ENCODE peak calls at places on chromosomes 11 and 22, in four cellular contexts. K is ACHN, I is mucosa of gallbladder, R is GM12865. L is an unnamed sample.

GRCh38 chr11:6812391-6813005 is 13.0 kb upstream of the OR6A2 start:
- DNase-seq in I (no peak), R (peak; percentile 68), K (peak; percentile 43), L (peak; percentile 49)

GRCh38 chr11:79249341-79249993 is 191.4 kb downstream of the TENM4 start:
- DNase-seq in I (no peak), R (no peak), K (no peak), L (no peak)

GRCh38 chr11:106288057-106288456 is 210.6 kb downstream of the AASDHPPT start:
- DNase-seq in R (no peak), I (no peak), K (no peak), L (no peak)

GRCh38 chr11:74380746-74381439 is 17.3 kb downstream of the PGM2L1 start:
- DNase-seq in I (peak; percentile 62), R (no peak), K (peak; percentile 3), L (peak; percentile 23)

GRCh38 chr11:1531961-1532586 is 40.0 kb downstream of the DUSP8 start:
- DNase-seq in K (no peak), I (peak; percentile 44), R (no peak), L (no peak)

GRCh38 chr11:67376873-67377808 is 3.7 kb upstream of the CLCF1 start:
- DNase-seq in I (no peak), K (no peak), R (no peak), L (no peak)

GRCh38 chr22:20803696-20804324 is 29.9 kb downstream of the SERPIND1 start:
- DNase-seq in R (peak; percentile 30), I (peak; percentile 24), K (peak; percentile 44), L (peak; percentile 53)

GRCh38 chr22:23457586-23457985 is 122.5 kb downstream of the IGLL1 start:
- DNase-seq in K (no peak), R (no peak), I (no peak), L (no peak)

GRCh38 chr11:65615950-65616574 is 486 bp downstream of the PCNX3 start:
- DNase-seq in R (peak; percentile 66), K (peak; percentile 44), I (no peak), L (peak; percentile 52)

GRCh38 chr22:21000987-21001600 is 824 bp downstream of the THAP7 start:
- DNase-seq in R (no peak), K (no peak), I (no peak), L (no peak)

GRCh38 chr11:35879361-35879760 is 64.5 kb upstream of the LDLRAD3 start:
- DNase-seq in R (no peak), I (no peak), K (no peak), L (no peak)

GRCh38 chr22:27504360-27504759 is 297.2 kb downstream of the MN1 start:
- DNase-seq in K (no peak), I (no peak), R (no peak), L (no peak)

GRCh38 chr11:75184757-75185156 is 33.9 kb downstream of the SLCO2B1 start:
- DNase-seq in K (no peak), R (no peak), I (no peak), L (no peak)

GRCh38 chr11:101582242-101583052 is 1.4 kb downstream of the TRPC6 start:
- DNase-seq in K (no peak), I (no peak), R (no peak), L (no peak)

GRCh38 chr22:38449776-38450175 is 5.2 kb downstream of the KCNJ4 start:
- DNase-seq in I (no peak), R (no peak), K (no peak), L (no peak)

GRCh38 chr22:46737105-46737975 is 712 bp downstream of the CERK start:
- DNase-seq in K (peak; percentile 17), I (no peak), R (peak; percentile 78), L (peak; percentile 54)

GRCh38 chr11:113401718-113402117 is 14.1 kb downstream of the ANKK1 start:
- DNase-seq in K (peak; percentile 80), I (peak; percentile 82), R (no peak), L (peak; percentile 13)

GRCh38 chr11:119788096-119788883 is 59.3 kb upstream of the NECTIN1 start:
- DNase-seq in R (no peak), I (no peak), K (no peak), L (no peak)

GRCh38 chr11:78138694-78139421 is 568 bp downstream of the ALG8 start:
- DNase-seq in R (peak; percentile 64), K (peak; percentile 33), I (no peak), L (no peak)

GRCh38 chr11:8026982-8027381 is 39.8 kb downstream of the EIF3F start:
- DNase-seq in I (no peak), K (no peak), R (no peak), L (no peak)

GRCh38 chr11:14418801-14419417 is 59.9 kb upstream of the RRAS2 start:
- DNase-seq in I (no peak), R (peak; percentile 17), K (peak; percentile 42), L (peak; percentile 65)

GRCh38 chr11:97143463-97143862 is 753.6 kb downstream of the JRKL start:
- DNase-seq in I (no peak), R (no peak), K (no peak), L (no peak)

GRCh38 chr22:16804882-16805281 is 20.3 kb downstream of the XKR3 start:
- DNase-seq in R (no peak), I (no peak), K (no peak), L (no peak)

GRCh38 chr11:77151804-77152513 is 23.9 kb downstream of the MYO7A start:
- DNase-seq in I (peak; percentile 36), R (no peak), K (no peak), L (no peak)

GRCh38 chr11:76808158-76808557 is 25.0 kb downstream of the TSKU start:
- DNase-seq in I (no peak), K (no peak), R (no peak), L (no peak)

GRCh38 chr11:87300640-87301381 is 263.1 kb downstream of the TMEM135 start:
- DNase-seq in K (no peak), I (no peak), R (peak; percentile 11), L (no peak)

GRCh38 chr11:46710821-46711269 is 8.2 kb upstream of the F2 start:
- DNase-seq in R (no peak), I (peak; percentile 58), K (peak; percentile 92), L (peak; percentile 85)

GRCh38 chr11:1733716-1734351 is 16.6 kb downstream of the IFITM10 start:
- DNase-seq in K (no peak), I (no peak), R (no peak), L (peak; percentile 5)

GRCh38 chr11:10634407-10634806 is 59.1 kb downstream of the IRAG1 start:
- DNase-seq in I (no peak), K (no peak), R (no peak), L (no peak)

L was measured in lung microvascular endothelial cell.